ENCODE peak calls at places on chromosomes 11 and 22, in seven cellular contexts. Z is mucosa of gallbladder; O is stimulated activated CD8-positive, alpha-beta memory T cell treated with anti-CD3 and anti-CD28 coated beads, Interleukin-2, amount 100 ng/mL, for 48 hours; M is fibroblast of lung; K is activated gamma-delta T cell treated with anti-CD3 and anti-CD28 coated beads, Interleukin-2, amount 50 U/mL, for 16 hours; L is T follicular helper cell; E is progenitor cell of endocrine pancreas. D is an unnamed sample.

GRCh38 chr11:114257621-114258558 is 38.3 kb upstream of the NNMT start:
- DNase-seq in K (no peak), L (no peak), O (no peak), M (no peak), E (peak), Z (no peak), D (no peak)

GRCh38 chr11:109320595-109320994 is 101.4 kb upstream of the C11orf87 start:
- DNase-seq in L (no peak), E (no peak), M (peak), K (no peak), O (no peak), Z (no peak), D (no peak)

GRCh38 chr11:134339756-134340155 is 8.0 kb downstream of the GLB1L2 start:
- DNase-seq in L (no peak), M (no peak), K (no peak), E (no peak), O (no peak), Z (no peak), D (no peak)

GRCh38 chr11:121416909-121417567 is 35.1 kb upstream of the SORL1 start:
- DNase-seq in E (no peak), L (peak), O (peak), Z (peak), M (peak), K (peak), D (no peak)

GRCh38 chr11:95487391-95487790 is 256.4 kb upstream of the SESN3 start:
- DNase-seq in O (no peak), Z (no peak), E (no peak), L (no peak), M (peak), K (no peak), D (no peak)

GRCh38 chr22:49955581-49956417 is 4.8 kb upstream of the PIM3 start:
- DNase-seq in M (no peak), K (no peak), O (no peak), E (no peak), Z (no peak), L (no peak), D (no peak)

GRCh38 chr11:123268118-123268517 is 73.1 kb upstream of the CLMP start:
- DNase-seq in M (no peak), O (no peak), Z (no peak), L (no peak), K (no peak), E (no peak), D (no peak)

GRCh38 chr11:69380451-69380901 is 86.5 kb downstream of the MYEOV start:
- DNase-seq in Z (no peak), E (no peak), L (no peak), K (no peak), O (no peak), M (no peak), D (no peak)

GRCh38 chr11:69479591-69480271 is 1.7 kb upstream of the LINC01488 start:
- DNase-seq in L (no peak), M (no peak), E (no peak), O (no peak), K (no peak), Z (peak), D (no peak)

GRCh38 chr11:61969838-61970452 is 2.5 kb upstream of the FTH1 start:
- DNase-seq in K (no peak), Z (no peak), L (no peak), O (no peak), E (no peak), M (peak), D (no peak)

GRCh38 chr11:134761361-134761760 is 349.3 kb upstream of the B3GAT1 start:
- DNase-seq in E (no peak), K (no peak), O (no peak), M (no peak), Z (peak), L (no peak), D (no peak)

GRCh38 chr22:50220603-50221409 is 20.0 kb downstream of the SELENOO start:
- DNase-seq in O (no peak), E (no peak), K (no peak), M (no peak), Z (no peak), L (no peak), D (no peak)

GRCh38 chr11:64100782-64101358 is 65.0 kb downstream of the MACROD1 start:
- DNase-seq in O (no peak), Z (no peak), K (no peak), E (no peak), M (no peak), L (no peak), D (no peak)

GRCh38 chr11:45180888-45181594 is 34.6 kb downstream of the PRDM11 start:
- DNase-seq in E (peak), O (peak), K (peak), M (peak), L (no peak), Z (peak), D (no peak)

GRCh38 chr11:37657645-37658044 is 1059.6 kb upstream of the RAG2 start:
- DNase-seq in L (no peak), Z (no peak), O (no peak), K (no peak), M (peak), E (no peak), D (no peak)

GRCh38 chr11:2795491-2795991 is 90.0 kb downstream of the CDKN1C start:
- DNase-seq in K (no peak), O (no peak), E (no peak), M (no peak), L (no peak), Z (no peak), D (peak)

GRCh38 chr11:61870429-61871039 is 20.8 kb downstream of the FADS3 start:
- DNase-seq in L (no peak), K (no peak), M (no peak), Z (no peak), E (no peak), O (no peak), D (no peak)

GRCh38 chr11:126354631-126355323 is 709 bp upstream of the ST3GAL4 start:
- DNase-seq in K (no peak), M (no peak), Z (no peak), E (no peak), O (no peak), L (no peak), D (no peak)

GRCh38 chr11:8092587-8093424 is 11.8 kb downstream of the TUB start:
- DNase-seq in O (peak), K (no peak), M (peak), L (peak), E (no peak), Z (peak), D (no peak)

GRCh38 chr11:132122701-132123100 is 752.3 kb downstream of the NTM start:
- DNase-seq in O (no peak), Z (no peak), M (no peak), K (no peak), L (no peak), E (no peak), D (no peak)

GRCh38 chr11:65226103-65226442 is 35.7 kb upstream of the POLA2 start:
- DNase-seq in Z (no peak), L (no peak), E (no peak), K (no peak), M (no peak), O (no peak), D (no peak)

GRCh38 chr11:11036185-11037161 is 178.6 kb upstream of the ZBED5 start:
- DNase-seq in M (peak), Z (peak), O (no peak), L (peak), K (peak), E (no peak), D (no peak)

GRCh38 chr11:89737116-89737515 is 27.0 kb downstream of the TRIM77 start:
- DNase-seq in O (no peak), Z (no peak), M (no peak), E (no peak), L (no peak), K (no peak), D (no peak)

GRCh38 chr22:20435436-20436308 is 2.0 kb downstream of the SCARF2 start:
- DNase-seq in O (no peak), E (no peak), M (no peak), L (no peak), K (no peak), Z (no peak), D (no peak)

GRCh38 chr11:45264839-45265515 is 21.2 kb downstream of the SYT13 start:
- DNase-seq in O (no peak), E (no peak), K (no peak), L (no peak), Z (no peak), M (peak), D (no peak)

D was measured in mesothelial cell of epicardium.